ENCODE peak calls at places on chromosome X, in ten cellular contexts. N, S, O, Q, J, I, K, V, Y and X are unnamed samples.

GRCh38 chrX:27997641-27998040 is 16.4 kb upstream of the DCAF8L1 start:
- DNase-seq in N (no peak), S (no peak), O (no peak), Q (no peak), J (no peak), I (no peak), K (no peak), V (no peak), Y (no peak), X (no peak)

GRCh38 chrX:150813922-150814321 is 84.5 kb downstream of the CD99L2 start:
- DNase-seq in N (no peak), S (no peak), O (no peak), Q (no peak), J (no peak), I (no peak), K (no peak), V (no peak), Y (no peak), X (no peak)

GRCh38 chrX:153380691-153381090 is 20.5 kb downstream of the PNMA6E start:
- DNase-seq in N (no peak), S (no peak), O (no peak), Q (no peak), J (no peak), I (no peak), K (no peak), V (no peak), Y (no peak), X (no peak)

GRCh38 chrX:41720125-41720780 is 3.7 kb upstream of the GPR82 start:
- DNase-seq in N (no peak), S (peak; percentile 31), O (no peak), Q (no peak), J (no peak), I (peak; percentile 55), K (no peak), V (no peak), Y (no peak), X (peak; percentile 20)

GRCh38 chrX:149527705-149528104 is 13.1 kb upstream of the EOLA1 start:
- DNase-seq in N (peak; percentile 41), S (peak; percentile 33), O (peak; percentile 21), Q (no peak), J (no peak), I (no peak), K (peak; percentile 9), V (peak; percentile 56), Y (no peak), X (no peak)

GRCh38 chrX:40573763-40574162 is 7.0 kb upstream of the ATP6AP2 start:
- DNase-seq in N (peak; percentile 32), S (peak; percentile 31), O (no peak), Q (no peak), J (no peak), I (no peak), K (no peak), V (peak; percentile 25), Y (peak; percentile 52), X (no peak)

GRCh38 chrX:24760601-24761000 is 66.9 kb downstream of the POLA1 start:
- DNase-seq in N (no peak), S (no peak), O (no peak), Q (no peak), J (no peak), I (no peak), K (no peak), V (no peak), Y (no peak), X (no peak)

GRCh38 chrX:53089224-53089842 is 4.6 kb upstream of the KANTR start:
- DNase-seq in N (peak; percentile 52), S (peak; percentile 43), O (peak; percentile 60), Q (peak; percentile 47), J (no peak), I (no peak), K (peak; percentile 74), V (peak; percentile 79), Y (peak; percentile 43), X (peak; percentile 34)

GRCh38 chrX:66110112-66110511 is 53.9 kb upstream of the HEPH start:
- DNase-seq in N (peak; percentile 1), S (peak; percentile 12), O (no peak), Q (peak; percentile 6), J (no peak), I (no peak), K (no peak), V (no peak), Y (peak; percentile 1), X (peak; percentile 3)

GRCh38 chrX:56726609-56727008 is 2.4 kb upstream of the NBDY start:
- DNase-seq in N (peak; percentile 50), S (no peak), O (peak; percentile 35), Q (no peak), J (no peak), I (no peak), K (peak; percentile 74), V (peak; percentile 60), Y (peak; percentile 46), X (peak; percentile 14)

GRCh38 chrX:24110049-24110448 is 39.5 kb upstream of the ZFX start:
- DNase-seq in N (no peak), S (no peak), O (peak; percentile 50), Q (no peak), J (no peak), I (no peak), K (no peak), V (peak; percentile 41), Y (no peak), X (no peak)

GRCh38 chrX:103376979-103377324 is 614 bp downstream of the BEX3 start:
- DNase-seq in N (no peak), S (peak; percentile 10), O (peak; percentile 16), Q (no peak), J (no peak), I (no peak), K (no peak), V (peak; percentile 25), Y (peak; percentile 8), X (no peak)

GRCh38 chrX:115939070-115939469 is 231.5 kb upstream of the AGTR2 start:
- DNase-seq in N (no peak), S (no peak), O (no peak), Q (no peak), J (no peak), I (no peak), K (no peak), V (no peak), Y (no peak), X (no peak)

GRCh38 chrX:122582280-122582679 is 601.8 kb upstream of the GRIA3 start:
- DNase-seq in N (no peak), S (no peak), O (no peak), Q (no peak), J (no peak), I (no peak), K (no peak), V (peak; percentile 17), Y (no peak), X (no peak)

GRCh38 chrX:44343412-44343942 is at the start of gene EFHC2:
- DNase-seq in N (peak; percentile 61), S (peak; percentile 37), O (peak; percentile 3), Q (no peak), J (no peak), I (peak; percentile 17), K (no peak), V (peak; percentile 75), Y (no peak), X (peak; percentile 1)

GRCh38 chrX:1546601-1547275 is 9.8 kb upstream of the P2RY8 start:
- DNase-seq in N (no peak), S (no peak), O (no peak), Q (no peak), J (peak; percentile 49), I (no peak), K (no peak), V (no peak), Y (no peak), X (no peak)

GRCh38 chrX:127726227-127726626 is 326.0 kb downstream of the ACTRT1 start:
- DNase-seq in N (no peak), S (no peak), O (no peak), Q (no peak), J (no peak), I (no peak), K (no peak), V (no peak), Y (no peak), X (no peak)

GRCh38 chrX:70592091-70592490 is 147.5 kb downstream of the DLG3 start:
- DNase-seq in N (no peak), S (peak; percentile 58), O (no peak), Q (peak; percentile 34), J (no peak), I (peak; percentile 29), K (no peak), V (no peak), Y (peak; percentile 52), X (no peak)

GRCh38 chrX:9805956-9806355 is 19.7 kb downstream of the SHROOM2 start:
- DNase-seq in N (no peak), S (no peak), O (no peak), Q (no peak), J (no peak), I (no peak), K (no peak), V (peak; percentile 0), Y (no peak), X (no peak)

GRCh38 chrX:387729-388128 is 1.0 kb upstream of the PPP2R3B start:
- DNase-seq in N (no peak), S (no peak), O (no peak), Q (no peak), J (no peak), I (no peak), K (no peak), V (no peak), Y (no peak), X (no peak)

GRCh38 chrX:70422886-70423336 is at the start of gene GDPD2:
- DNase-seq in N (no peak), S (no peak), O (peak; percentile 78), Q (no peak), J (no peak), I (no peak), K (no peak), V (peak; percentile 46), Y (peak; percentile 25), X (no peak)